ENCODE peak calls at places on chromosomes 6 and 20, in four cellular contexts. One of them, this sample, is unnamed.

GRCh38 chr20:63580796-63581461 is 6.9 kb upstream of the HELZ2 start:
- DNase-seq in ovary: peak; percentile 48
- DNase-seq in GM04504: no peak
- DNase-seq in HepG2: peak; percentile 78
- DNase-seq in this sample: peak; percentile 37

GRCh38 chr6:109261815-109262214 is 120.5 kb downstream of the CD164 start:
- DNase-seq in ovary: peak; percentile 59
- DNase-seq in GM04504: no peak
- DNase-seq in HepG2: no peak
- DNase-seq in this sample: no peak

GRCh38 chr20:50921055-50921454 is 10.2 kb downstream of the ADNP start:
- DNase-seq in ovary: no peak
- DNase-seq in GM04504: no peak
- DNase-seq in HepG2: no peak
- DNase-seq in this sample: no peak

GRCh38 chr6:23181301-23182110 is 612.1 kb downstream of the HDGFL1 start:
- DNase-seq in ovary: no peak
- DNase-seq in GM04504: no peak
- DNase-seq in HepG2: no peak
- DNase-seq in this sample: no peak

GRCh38 chr20:3218307-3218988 is 9.2 kb downstream of the ITPA start:
- DNase-seq in ovary: peak; percentile 58
- DNase-seq in GM04504: no peak
- DNase-seq in HepG2: peak; percentile 75
- DNase-seq in this sample: peak; percentile 54

GRCh38 chr20:62736026-62736406 is 27.4 kb downstream of the NTSR1 start:
- DNase-seq in ovary: peak; percentile 12
- DNase-seq in GM04504: no peak
- DNase-seq in HepG2: no peak
- DNase-seq in this sample: no peak

GRCh38 chr6:142523485-142523884 is 221.7 kb downstream of the ADGRG6 start:
- DNase-seq in ovary: no peak
- DNase-seq in GM04504: no peak
- DNase-seq in HepG2: no peak
- DNase-seq in this sample: no peak

GRCh38 chr6:11043961-11044711 is at the start of gene ELOVL2:
- DNase-seq in ovary: peak; percentile 42
- DNase-seq in GM04504: peak; percentile 7
- DNase-seq in HepG2: peak; percentile 59
- DNase-seq in this sample: no peak

GRCh38 chr20:38726849-38727601 is 2.7 kb downstream of the SLC32A1 start:
- DNase-seq in ovary: no peak
- DNase-seq in GM04504: no peak
- DNase-seq in HepG2: peak; percentile 61
- DNase-seq in this sample: no peak

GRCh38 chr6:158849899-158850806 is 31.0 kb upstream of the EZR start:
- DNase-seq in ovary: no peak
- DNase-seq in GM04504: peak; percentile 80
- DNase-seq in HepG2: peak; percentile 84
- DNase-seq in this sample: peak; percentile 98

GRCh38 chr6:161354956-161355355 is 81.1 kb upstream of the AGPAT4 start:
- DNase-seq in ovary: no peak
- DNase-seq in GM04504: no peak
- DNase-seq in HepG2: no peak
- DNase-seq in this sample: no peak

GRCh38 chr6:1096967-1097765 is 214.7 kb upstream of the FOXQ1 start:
- DNase-seq in ovary: no peak
- DNase-seq in GM04504: no peak
- DNase-seq in HepG2: no peak
- DNase-seq in this sample: no peak

GRCh38 chr20:63955281-63955845 is 853 bp downstream of the UCKL1 start:
- DNase-seq in ovary: no peak
- DNase-seq in GM04504: no peak
- DNase-seq in HepG2: peak; percentile 33
- DNase-seq in this sample: peak; percentile 56

GRCh38 chr6:36141091-36141490 is 10.8 kb downstream of the MAPK13 start:
- DNase-seq in ovary: no peak
- DNase-seq in GM04504: no peak
- DNase-seq in HepG2: no peak
- DNase-seq in this sample: no peak

GRCh38 chr6:25050356-25050755 is 114.6 kb upstream of the RIPOR2 start:
- DNase-seq in ovary: no peak
- DNase-seq in GM04504: peak; percentile 63
- DNase-seq in HepG2: no peak
- DNase-seq in this sample: peak; percentile 37

GRCh38 chr20:41213150-41213820 is 75.9 kb downstream of the PLCG1 start:
- DNase-seq in ovary: no peak
- DNase-seq in GM04504: no peak
- DNase-seq in HepG2: no peak
- DNase-seq in this sample: peak; percentile 5

GRCh38 chr20:51301026-51301425 is 241.5 kb downstream of the NFATC2 start:
- DNase-seq in ovary: no peak
- DNase-seq in GM04504: no peak
- DNase-seq in HepG2: no peak
- DNase-seq in this sample: no peak

GRCh38 chr20:8428988-8429387 is 296.9 kb downstream of the PLCB1 start:
- DNase-seq in ovary: no peak
- DNase-seq in GM04504: no peak
- DNase-seq in HepG2: no peak
- DNase-seq in this sample: no peak

GRCh38 chr20:43695571-43695970 is 28.7 kb downstream of the MYBL2 start:
- DNase-seq in ovary: no peak
- DNase-seq in GM04504: no peak
- DNase-seq in HepG2: no peak
- DNase-seq in this sample: no peak

GRCh38 chr6:159904497-159904911 is 13.7 kb downstream of the MAS1 start:
- DNase-seq in ovary: no peak
- DNase-seq in GM04504: no peak
- DNase-seq in HepG2: no peak
- DNase-seq in this sample: no peak

GRCh38 chr6:68497927-68498326 is 137.2 kb upstream of the ADGRB3 start:
- DNase-seq in ovary: no peak
- DNase-seq in GM04504: no peak
- DNase-seq in HepG2: no peak
- DNase-seq in this sample: no peak

GRCh38 chr6:33620584-33621395 is at the start of gene ITPR3:
- DNase-seq in ovary: peak; percentile 71
- DNase-seq in GM04504: no peak
- DNase-seq in HepG2: no peak
- DNase-seq in this sample: peak; percentile 89

GRCh38 chr6:125533710-125534397 is 215.6 kb upstream of the HEY2 start:
- DNase-seq in ovary: no peak
- DNase-seq in GM04504: no peak
- DNase-seq in HepG2: peak; percentile 24
- DNase-seq in this sample: no peak

GRCh38 chr6:94645191-94645590 is 932.1 kb upstream of the MANEA start:
- DNase-seq in ovary: no peak
- DNase-seq in GM04504: no peak
- DNase-seq in HepG2: no peak
- DNase-seq in this sample: no peak

GRCh38 chr6:156862711-156863110 is 85.5 kb downstream of the ARID1B start:
- DNase-seq in ovary: no peak
- DNase-seq in GM04504: no peak
- DNase-seq in HepG2: no peak
- DNase-seq in this sample: no peak

GRCh38 chr20:22312744-22313346 is 271.5 kb downstream of the FOXA2 start:
- DNase-seq in ovary: no peak
- DNase-seq in GM04504: peak; percentile 4
- DNase-seq in HepG2: peak; percentile 53
- DNase-seq in this sample: peak; percentile 23

GRCh38 chr6:119161450-119161849 is 83.0 kb upstream of the FAM184A start:
- DNase-seq in ovary: no peak
- DNase-seq in GM04504: no peak
- DNase-seq in HepG2: no peak
- DNase-seq in this sample: no peak

GRCh38 chr20:24616258-24617079 is 147.0 kb downstream of the SYNDIG1 start:
- DNase-seq in ovary: no peak
- DNase-seq in GM04504: no peak
- DNase-seq in HepG2: no peak
- DNase-seq in this sample: no peak

This sample was measured in small intestine.